ENCODE peak calls at places on chromosomes 7 and 10, in seven cellular contexts. O, N, K, A, U, M and Y are unnamed samples.

GRCh38 chr7:74033372-74034311 is 5.7 kb downstream of the ELN start:
- DNase-seq in O (no peak), N (no peak), K (peak), A (no peak), U (peak), M (no peak), Y (peak)

GRCh38 chr7:149144996-149145850 is 2.0 kb upstream of the ZNF398 start:
- DNase-seq in O (no peak), N (no peak), K (no peak), A (no peak), U (no peak), M (no peak), Y (no peak)

GRCh38 chr10:79286318-79286951 is 60.8 kb upstream of the PPIF start:
- DNase-seq in O (no peak), N (peak), K (peak), A (peak), U (no peak), M (no peak), Y (peak)

GRCh38 chr10:62062028-62062427 is 160.5 kb downstream of the ARID5B start:
- DNase-seq in O (no peak), N (no peak), K (no peak), A (no peak), U (no peak), M (no peak), Y (no peak)

GRCh38 chr7:76063525-76063924 is 15.6 kb downstream of the MDH2 start:
- DNase-seq in O (peak), N (no peak), K (peak), A (no peak), U (no peak), M (no peak), Y (peak)

GRCh38 chr7:147646568-147646967 is 944.0 kb upstream of the C7orf33 start:
- DNase-seq in O (no peak), N (no peak), K (no peak), A (no peak), U (no peak), M (no peak), Y (no peak)

GRCh38 chr10:74096777-74097176 is 53.9 kb downstream of the AP3M1 start:
- DNase-seq in O (no peak), N (no peak), K (no peak), A (no peak), U (no peak), M (no peak), Y (no peak)

GRCh38 chr7:37495574-37496184 is 47.0 kb upstream of the ELMO1 start:
- DNase-seq in O (no peak), N (no peak), K (peak), A (no peak), U (no peak), M (no peak), Y (no peak)

GRCh38 chr7:75971309-75971960 is 23.0 kb downstream of the TMEM120A start:
- DNase-seq in O (no peak), N (no peak), K (no peak), A (no peak), U (no peak), M (no peak), Y (no peak)

GRCh38 chr7:28754027-28754426 is 204.1 kb downstream of the TRIL start:
- DNase-seq in O (no peak), N (no peak), K (no peak), A (no peak), U (peak), M (no peak), Y (no peak)

GRCh38 chr7:28955723-28956607 is 2.2 kb downstream of the TRIL start:
- DNase-seq in O (peak), N (no peak), K (peak), A (peak), U (no peak), M (no peak), Y (peak)

GRCh38 chr7:53111061-53111460 is 75.6 kb downstream of the POM121L12 start:
- DNase-seq in O (no peak), N (no peak), K (no peak), A (no peak), U (no peak), M (no peak), Y (peak)

GRCh38 chr7:42972703-42973500 is 40.7 kb downstream of the MRPL32 start:
- DNase-seq in O (no peak), N (no peak), K (no peak), A (no peak), U (no peak), M (peak), Y (no peak)

GRCh38 chr10:118522791-118523498 is 72.5 kb downstream of the PRLHR start:
- DNase-seq in O (no peak), N (no peak), K (no peak), A (no peak), U (no peak), M (no peak), Y (no peak)

GRCh38 chr10:72785422-72785818 is 93.5 kb downstream of the MCU start:
- DNase-seq in O (no peak), N (no peak), K (no peak), A (no peak), U (no peak), M (no peak), Y (no peak)

GRCh38 chr10:61974611-61975010 is 73.1 kb downstream of the ARID5B start:
- DNase-seq in O (no peak), N (no peak), K (peak), A (no peak), U (no peak), M (no peak), Y (peak)

GRCh38 chr7:151775547-151776443 is 101.1 kb downstream of the PRKAG2 start:
- DNase-seq in O (no peak), N (no peak), K (no peak), A (no peak), U (no peak), M (no peak), Y (no peak)

GRCh38 chr7:157564518-157565177 is 227.8 kb downstream of the DNAJB6 start:
- DNase-seq in O (no peak), N (no peak), K (no peak), A (no peak), U (no peak), M (no peak), Y (no peak)

GRCh38 chr10:3954615-3955014 is 169.6 kb upstream of the KLF6 start:
- DNase-seq in O (no peak), N (no peak), K (peak), A (no peak), U (no peak), M (no peak), Y (no peak)

GRCh38 chr10:44947356-44948152 is 12.0 kb upstream of the RASSF4 start:
- DNase-seq in O (no peak), N (no peak), K (no peak), A (no peak), U (no peak), M (no peak), Y (no peak)

GRCh38 chr10:125283191-125283590 is 122.8 kb upstream of the CTBP2 start:
- DNase-seq in O (no peak), N (no peak), K (peak), A (no peak), U (no peak), M (no peak), Y (no peak)

GRCh38 chr7:33643497-33643896 is 261.8 kb upstream of the BMPER start:
- DNase-seq in O (no peak), N (no peak), K (peak), A (no peak), U (no peak), M (no peak), Y (no peak)

GRCh38 chr10:100696477-100696901 is 48.9 kb upstream of the PAX2 start:
- DNase-seq in O (no peak), N (no peak), K (no peak), A (no peak), U (no peak), M (no peak), Y (no peak)

GRCh38 chr10:35606423-35606822 is 1.3 kb downstream of the GJD4 start:
- DNase-seq in O (no peak), N (no peak), K (no peak), A (no peak), U (no peak), M (no peak), Y (no peak)

GRCh38 chr7:111730476-111731300 is 168.4 kb upstream of the IMMP2L start:
- DNase-seq in O (no peak), N (no peak), K (peak), A (no peak), U (no peak), M (no peak), Y (no peak)